ENCODE peak calls at places on chromosomes 5 and 9, in ten cellular contexts. One of them, this sample, is unnamed.

GRCh38 chr5:34563951-34564705 is 92.0 kb upstream of the RAI14 start:
- DNase-seq in endothelial cell of umbilical vein: no peak
- DNase-seq in astrocyte of the spinal cord: peak
- DNase-seq in GM13977: no peak
- DNase-seq in RWPE1: no peak
- DNase-seq in lung: no peak
- DNase-seq in IMR-90: peak
- DNase-seq in fibroblast of pulmonary artery: peak
- DNase-seq in endothelial cell: no peak
- DNase-seq in astrocyte: peak
- DNase-seq in this sample: no peak

GRCh38 chr5:155616779-155617392 is 603.3 kb downstream of the KIF4B start:
- DNase-seq in endothelial cell of umbilical vein: no peak
- DNase-seq in astrocyte of the spinal cord: no peak
- DNase-seq in GM13977: peak
- DNase-seq in RWPE1: peak
- DNase-seq in lung: no peak
- DNase-seq in IMR-90: no peak
- DNase-seq in fibroblast of pulmonary artery: no peak
- DNase-seq in endothelial cell: peak
- DNase-seq in astrocyte: no peak
- DNase-seq in this sample: peak

GRCh38 chr5:56737918-56738606 is 77.3 kb upstream of the MAP3K1 start:
- DNase-seq in endothelial cell of umbilical vein: no peak
- DNase-seq in astrocyte of the spinal cord: no peak
- DNase-seq in GM13977: no peak
- DNase-seq in RWPE1: no peak
- DNase-seq in lung: no peak
- DNase-seq in IMR-90: no peak
- DNase-seq in fibroblast of pulmonary artery: no peak
- DNase-seq in endothelial cell: no peak
- DNase-seq in astrocyte: no peak
- DNase-seq in this sample: no peak

GRCh38 chr5:67267522-67268232 is 71.1 kb upstream of the CD180 start:
- DNase-seq in endothelial cell of umbilical vein: no peak
- DNase-seq in astrocyte of the spinal cord: no peak
- DNase-seq in GM13977: no peak
- DNase-seq in RWPE1: peak
- DNase-seq in lung: peak
- DNase-seq in IMR-90: no peak
- DNase-seq in fibroblast of pulmonary artery: no peak
- DNase-seq in endothelial cell: no peak
- DNase-seq in astrocyte: no peak
- DNase-seq in this sample: no peak

GRCh38 chr5:125484272-125485002 is 738.0 kb upstream of the ZNF608 start:
- DNase-seq in endothelial cell of umbilical vein: peak
- DNase-seq in astrocyte of the spinal cord: peak
- DNase-seq in GM13977: no peak
- DNase-seq in RWPE1: peak
- DNase-seq in lung: peak
- DNase-seq in IMR-90: peak
- DNase-seq in fibroblast of pulmonary artery: peak
- DNase-seq in endothelial cell: no peak
- DNase-seq in astrocyte: peak
- DNase-seq in this sample: no peak

GRCh38 chr9:16060457-16061129 is 507.8 kb downstream of the CCDC171 start:
- DNase-seq in endothelial cell of umbilical vein: no peak
- DNase-seq in astrocyte of the spinal cord: no peak
- DNase-seq in GM13977: peak
- DNase-seq in RWPE1: no peak
- DNase-seq in lung: no peak
- DNase-seq in IMR-90: no peak
- DNase-seq in fibroblast of pulmonary artery: no peak
- DNase-seq in endothelial cell: no peak
- DNase-seq in astrocyte: no peak
- DNase-seq in this sample: peak

GRCh38 chr9:20304001-20304400 is 318.3 kb downstream of the MLLT3 start:
- DNase-seq in endothelial cell of umbilical vein: no peak
- DNase-seq in astrocyte of the spinal cord: no peak
- DNase-seq in GM13977: no peak
- DNase-seq in RWPE1: no peak
- DNase-seq in lung: no peak
- DNase-seq in IMR-90: no peak
- DNase-seq in fibroblast of pulmonary artery: no peak
- DNase-seq in endothelial cell: no peak
- DNase-seq in astrocyte: no peak
- DNase-seq in this sample: no peak

GRCh38 chr5:37840036-37840909 is at the start of gene GDNF:
- DNase-seq in endothelial cell of umbilical vein: peak
- DNase-seq in astrocyte of the spinal cord: peak
- DNase-seq in GM13977: peak
- DNase-seq in RWPE1: no peak
- DNase-seq in lung: no peak
- DNase-seq in IMR-90: peak
- DNase-seq in fibroblast of pulmonary artery: peak
- DNase-seq in endothelial cell: peak
- DNase-seq in astrocyte: peak
- DNase-seq in this sample: peak

GRCh38 chr5:96963267-96963666 is 27.4 kb downstream of the LNPEP start:
- DNase-seq in endothelial cell of umbilical vein: peak
- DNase-seq in astrocyte of the spinal cord: peak
- DNase-seq in GM13977: no peak
- DNase-seq in RWPE1: no peak
- DNase-seq in lung: no peak
- DNase-seq in IMR-90: peak
- DNase-seq in fibroblast of pulmonary artery: peak
- DNase-seq in endothelial cell: no peak
- DNase-seq in astrocyte: peak
- DNase-seq in this sample: no peak

GRCh38 chr5:80346055-80346454 is 26.3 kb downstream of the SPZ1 start:
- DNase-seq in endothelial cell of umbilical vein: peak
- DNase-seq in astrocyte of the spinal cord: peak
- DNase-seq in GM13977: peak
- DNase-seq in RWPE1: peak
- DNase-seq in lung: no peak
- DNase-seq in IMR-90: no peak
- DNase-seq in fibroblast of pulmonary artery: peak
- DNase-seq in endothelial cell: peak
- DNase-seq in astrocyte: no peak
- DNase-seq in this sample: peak

GRCh38 chr9:81898851-81899250 is 29.4 kb upstream of the SPATA31D4 start:
- DNase-seq in endothelial cell of umbilical vein: no peak
- DNase-seq in astrocyte of the spinal cord: no peak
- DNase-seq in GM13977: no peak
- DNase-seq in RWPE1: no peak
- DNase-seq in lung: no peak
- DNase-seq in IMR-90: peak
- DNase-seq in fibroblast of pulmonary artery: no peak
- DNase-seq in endothelial cell: no peak
- DNase-seq in astrocyte: peak
- DNase-seq in this sample: no peak

GRCh38 chr5:11557063-11557462 is 347.2 kb downstream of the CTNND2 start:
- DNase-seq in endothelial cell of umbilical vein: no peak
- DNase-seq in astrocyte of the spinal cord: no peak
- DNase-seq in GM13977: no peak
- DNase-seq in RWPE1: no peak
- DNase-seq in lung: no peak
- DNase-seq in IMR-90: no peak
- DNase-seq in fibroblast of pulmonary artery: no peak
- DNase-seq in endothelial cell: no peak
- DNase-seq in astrocyte: no peak
- DNase-seq in this sample: no peak

GRCh38 chr9:127726871-127727270 is 8.2 kb downstream of the TOR2A start:
- DNase-seq in endothelial cell of umbilical vein: no peak
- DNase-seq in astrocyte of the spinal cord: no peak
- DNase-seq in GM13977: no peak
- DNase-seq in RWPE1: no peak
- DNase-seq in lung: no peak
- DNase-seq in IMR-90: no peak
- DNase-seq in fibroblast of pulmonary artery: no peak
- DNase-seq in endothelial cell: no peak
- DNase-seq in astrocyte: no peak
- DNase-seq in this sample: no peak

GRCh38 chr5:145347026-145347616 is 488.0 kb downstream of the PRELID2 start:
- DNase-seq in endothelial cell of umbilical vein: peak
- DNase-seq in astrocyte of the spinal cord: peak
- DNase-seq in GM13977: no peak
- DNase-seq in RWPE1: peak
- DNase-seq in lung: no peak
- DNase-seq in IMR-90: peak
- DNase-seq in fibroblast of pulmonary artery: peak
- DNase-seq in endothelial cell: peak
- DNase-seq in astrocyte: peak
- DNase-seq in this sample: no peak

GRCh38 chr5:79074641-79075040 is 5.1 kb downstream of the BHMT2 start:
- DNase-seq in endothelial cell of umbilical vein: no peak
- DNase-seq in astrocyte of the spinal cord: peak
- DNase-seq in GM13977: no peak
- DNase-seq in RWPE1: peak
- DNase-seq in lung: no peak
- DNase-seq in IMR-90: peak
- DNase-seq in fibroblast of pulmonary artery: peak
- DNase-seq in endothelial cell: no peak
- DNase-seq in astrocyte: peak
- DNase-seq in this sample: no peak

GRCh38 chr5:32387841-32388240 is 56.7 kb downstream of the ZFR start:
- DNase-seq in endothelial cell of umbilical vein: no peak
- DNase-seq in astrocyte of the spinal cord: no peak
- DNase-seq in GM13977: no peak
- DNase-seq in RWPE1: no peak
- DNase-seq in lung: no peak
- DNase-seq in IMR-90: no peak
- DNase-seq in fibroblast of pulmonary artery: no peak
- DNase-seq in endothelial cell: no peak
- DNase-seq in astrocyte: no peak
- DNase-seq in this sample: no peak
- TF ChIP-seq CTCF in endothelial cell of umbilical vein: no peak
- TF ChIP-seq CTCF in astrocyte of the spinal cord: no peak
- TF ChIP-seq CTCF in GM13977: no peak
- TF ChIP-seq CTCF in RWPE1: no peak
- TF ChIP-seq CTCF in lung: no peak
- TF ChIP-seq CTCF in IMR-90: no peak
- TF ChIP-seq CTCF in fibroblast of pulmonary artery: no peak
- TF ChIP-seq CTCF in endothelial cell: no peak
- TF ChIP-seq CTCF in astrocyte: no peak
- TF ChIP-seq CTCF in this sample: no peak

DNA sequence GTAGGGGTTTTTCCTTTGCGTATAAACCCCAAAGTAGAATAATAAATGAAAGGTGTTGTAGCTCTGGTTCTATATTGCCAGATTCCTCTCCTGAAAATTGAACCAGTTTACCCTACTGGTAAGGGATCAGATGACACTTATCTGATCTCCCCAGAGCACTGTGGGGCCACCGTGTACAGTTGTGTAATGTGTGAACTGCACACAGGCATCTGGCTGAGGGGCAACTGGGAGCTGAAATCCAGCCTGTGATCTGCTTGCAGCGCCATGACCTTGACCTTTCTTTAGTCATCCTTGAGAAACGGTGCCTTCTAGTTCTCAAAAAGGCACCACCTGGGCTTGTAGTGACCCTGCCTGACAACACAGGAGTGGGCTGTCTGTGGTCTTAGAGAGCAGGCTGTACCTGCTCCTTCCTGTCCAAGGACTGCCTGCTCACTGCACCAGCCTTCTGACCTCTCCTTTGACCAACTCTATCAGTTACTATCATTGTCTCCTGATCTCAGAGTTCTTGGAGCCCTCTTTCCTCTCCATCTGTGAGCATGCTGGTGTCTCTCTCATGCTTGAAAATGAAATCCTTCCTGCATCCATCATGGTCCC is 40.2 kb downstream of the PDE6A start:
- DNase-seq in endothelial cell of umbilical vein: no peak
- DNase-seq in astrocyte of the spinal cord: no peak
- DNase-seq in GM13977: no peak
- DNase-seq in RWPE1: no peak
- DNase-seq in lung: no peak
- DNase-seq in IMR-90: no peak
- DNase-seq in fibroblast of pulmonary artery: no peak
- DNase-seq in endothelial cell: no peak
- DNase-seq in astrocyte: no peak
- DNase-seq in this sample: no peak
- TF ChIP-seq CTCF in endothelial cell of umbilical vein: no peak
- TF ChIP-seq CTCF in astrocyte of the spinal cord: no peak
- TF ChIP-seq CTCF in GM13977: no peak
- TF ChIP-seq CTCF in RWPE1: no peak
- TF ChIP-seq CTCF in lung: no peak
- TF ChIP-seq CTCF in IMR-90: no peak
- TF ChIP-seq CTCF in fibroblast of pulmonary artery: no peak
- TF ChIP-seq CTCF in endothelial cell: no peak
- TF ChIP-seq CTCF in astrocyte: no peak
- TF ChIP-seq CTCF in this sample: no peak

DNA sequence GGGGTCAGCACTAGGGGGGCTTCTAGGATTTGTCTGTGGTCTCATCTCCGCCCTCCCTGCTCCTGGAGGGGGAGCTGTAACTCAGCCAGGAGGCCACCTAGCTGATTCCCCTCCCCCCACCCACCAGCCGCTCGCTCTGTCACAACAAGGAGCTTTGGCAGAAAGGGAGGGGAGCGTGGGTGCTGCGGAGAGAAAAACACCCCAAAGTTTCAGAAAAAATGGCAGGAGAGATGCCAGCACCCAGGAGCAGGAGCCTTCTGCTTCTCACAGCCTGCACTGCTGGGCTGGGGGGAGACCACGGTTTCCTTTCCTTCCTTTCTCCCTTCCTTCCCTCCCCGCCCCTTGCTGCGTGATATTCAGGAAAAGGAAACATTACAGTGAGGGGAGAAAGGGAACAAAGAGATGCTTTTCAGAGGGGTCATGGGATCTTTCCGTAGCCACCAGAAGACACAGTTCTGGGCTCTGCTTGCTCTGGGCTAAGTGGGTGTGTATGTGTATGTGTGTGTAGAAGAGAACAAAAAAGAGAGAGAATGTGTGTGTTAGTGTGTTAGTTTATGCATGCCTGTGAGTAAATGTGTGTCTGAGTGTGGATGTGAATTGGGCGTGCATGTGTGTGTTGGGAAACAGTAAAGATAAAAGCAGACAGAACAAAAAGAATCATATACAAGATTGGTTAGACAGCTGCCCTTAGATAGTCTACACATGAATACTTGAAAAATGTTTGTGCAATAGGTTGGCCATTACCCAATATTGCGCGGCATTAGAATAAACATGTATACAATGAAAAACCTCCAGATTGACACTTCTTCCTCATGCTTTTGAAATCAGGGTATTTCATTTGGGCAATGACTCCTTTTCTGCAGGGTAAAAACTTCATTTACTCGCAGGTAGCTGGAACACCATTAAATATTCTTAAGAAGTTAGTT is 36.4 kb upstream of the HSPA9 start:
- DNase-seq in endothelial cell of umbilical vein: peak
- DNase-seq in astrocyte of the spinal cord: no peak
- DNase-seq in GM13977: no peak
- DNase-seq in RWPE1: no peak
- DNase-seq in lung: no peak
- DNase-seq in IMR-90: no peak
- DNase-seq in fibroblast of pulmonary artery: peak
- DNase-seq in endothelial cell: peak
- DNase-seq in astrocyte: no peak
- DNase-seq in this sample: no peak
- TF ChIP-seq CTCF in endothelial cell of umbilical vein: no peak
- TF ChIP-seq CTCF in astrocyte of the spinal cord: peak
- TF ChIP-seq CTCF in GM13977: peak
- TF ChIP-seq CTCF in RWPE1: no peak
- TF ChIP-seq CTCF in lung: no peak
- TF ChIP-seq CTCF in IMR-90: no peak
- TF ChIP-seq CTCF in fibroblast of pulmonary artery: no peak
- TF ChIP-seq CTCF in endothelial cell: no peak
- TF ChIP-seq CTCF in astrocyte: no peak
- TF ChIP-seq CTCF in this sample: no peak

GRCh38 chr5:163354685-163355084 is 82.7 kb upstream of the CCNG1 start:
- DNase-seq in endothelial cell of umbilical vein: no peak
- DNase-seq in astrocyte of the spinal cord: no peak
- DNase-seq in GM13977: peak
- DNase-seq in RWPE1: no peak
- DNase-seq in lung: no peak
- DNase-seq in IMR-90: no peak
- DNase-seq in fibroblast of pulmonary artery: no peak
- DNase-seq in endothelial cell: no peak
- DNase-seq in astrocyte: no peak
- DNase-seq in this sample: peak
- TF ChIP-seq CTCF in endothelial cell of umbilical vein: no peak
- TF ChIP-seq CTCF in astrocyte of the spinal cord: no peak
- TF ChIP-seq CTCF in GM13977: no peak
- TF ChIP-seq CTCF in RWPE1: no peak
- TF ChIP-seq CTCF in lung: no peak
- TF ChIP-seq CTCF in IMR-90: no peak
- TF ChIP-seq CTCF in fibroblast of pulmonary artery: no peak
- TF ChIP-seq CTCF in endothelial cell: no peak
- TF ChIP-seq CTCF in astrocyte: no peak
- TF ChIP-seq CTCF in this sample: no peak

This sample was measured in GM13976.